ENCODE peak calls at places on chromosomes 11 and 22, in nine cellular contexts. A is Kasumi-1; F is neural crest cell; U is cardiac fibroblast; V is activated CD4-positive, alpha-beta T cell treated with anti-CD3 and anti-CD28 coated beads, Interleukin-2, amount 10 ng/mL, durations not matched to agents 7 days and 5 days; J is T47D; Z is fibroblast of the conjunctiva; X is fibroblast of lung; S is neuronal stem cell. T is an unnamed sample.

GRCh38 chr11:63767415-63768231 is 952 bp downstream of the ZFTA start:
- DNase-seq in A (peak; percentile 85), F (peak; percentile 57), U (peak; percentile 90), V (peak; percentile 66), J (peak; percentile 71), Z (peak; percentile 78), X (peak; percentile 82), S (peak; percentile 89), T (peak; percentile 69)

GRCh38 chr22:42797021-42797420 is 60.1 kb downstream of the ARFGAP3 start:
- DNase-seq in A (peak; percentile 90), F (no peak), U (peak; percentile 67), V (no peak), J (no peak), Z (no peak), X (no peak), S (no peak), T (no peak)

GRCh38 chr22:35205956-35206355 is 51.3 kb upstream of the HMGXB4 start:
- DNase-seq in A (no peak), F (no peak), U (peak; percentile 29), V (no peak), J (no peak), Z (no peak), X (peak; percentile 57), S (no peak), T (peak; percentile 14)

GRCh38 chr22:40325315-40325714 is 21.0 kb upstream of the ADSL start:
- DNase-seq in A (no peak), F (no peak), U (no peak), V (peak; percentile 43), J (no peak), Z (no peak), X (no peak), S (no peak), T (no peak)

GRCh38 chr22:33766056-33766455 is 154.2 kb downstream of the LARGE1 start:
- DNase-seq in A (no peak), F (no peak), U (no peak), V (no peak), J (no peak), Z (no peak), X (no peak), S (no peak), T (no peak)

GRCh38 chr22:25019427-25020184 is 67.1 kb downstream of the KIAA1671 start:
- DNase-seq in A (no peak), F (no peak), U (no peak), V (no peak), J (no peak), Z (no peak), X (no peak), S (no peak), T (no peak)

GRCh38 chr11:68213135-68213515 is at the start of gene KMT5B:
- DNase-seq in A (peak; percentile 37), F (peak; percentile 66), U (peak; percentile 80), V (peak; percentile 30), J (peak; percentile 77), Z (no peak), X (no peak), S (peak; percentile 64), T (peak; percentile 52)

GRCh38 chr11:3799883-3800282 is 2.5 kb upstream of the NUP98 start:
- DNase-seq in A (no peak), F (no peak), U (no peak), V (no peak), J (no peak), Z (no peak), X (no peak), S (no peak), T (no peak)

GRCh38 chr11:102468636-102469195 is 16.2 kb upstream of the TMEM123 start:
- DNase-seq in A (no peak), F (no peak), U (no peak), V (no peak), J (no peak), Z (no peak), X (peak; percentile 12), S (no peak), T (peak; percentile 18)

GRCh38 chr11:29432719-29433325 is 584.0 kb downstream of the KCNA4 start:
- DNase-seq in A (peak; percentile 59), F (peak; percentile 9), U (peak; percentile 45), V (no peak), J (peak; percentile 57), Z (no peak), X (no peak), S (no peak), T (no peak)

GRCh38 chr11:67111261-67111660 is 7.8 kb upstream of the KDM2A start:
- DNase-seq in A (no peak), F (no peak), U (peak; percentile 43), V (no peak), J (no peak), Z (peak; percentile 53), X (no peak), S (no peak), T (no peak)

GRCh38 chr11:116972692-116973091 is 125.5 kb downstream of the SIK3 start:
- DNase-seq in A (peak; percentile 40), F (no peak), U (no peak), V (no peak), J (peak; percentile 52), Z (no peak), X (no peak), S (no peak), T (no peak)

GRCh38 chr11:77154381-77155081 is 26.5 kb downstream of the MYO7A start:
- DNase-seq in A (no peak), F (no peak), U (no peak), V (no peak), J (no peak), Z (no peak), X (no peak), S (no peak), T (no peak)

GRCh38 chr11:64268687-64269379 is 15.6 kb downstream of the BAD start:
- DNase-seq in A (peak; percentile 54), F (peak; percentile 14), U (peak; percentile 93), V (peak; percentile 51), J (peak; percentile 59), Z (no peak), X (peak; percentile 68), S (no peak), T (peak; percentile 58)

GRCh38 chr11:61949169-61950034 is 749 bp upstream of the BEST1 start:
- DNase-seq in A (peak; percentile 24), F (no peak), U (peak; percentile 97), V (no peak), J (peak; percentile 92), Z (peak; percentile 99), X (peak; percentile 79), S (no peak), T (peak; percentile 94)

GRCh38 chr11:65558785-65559509 is 788 bp upstream of the LTBP3 start:
- DNase-seq in A (no peak), F (no peak), U (peak; percentile 71), V (no peak), J (no peak), Z (no peak), X (peak; percentile 73), S (no peak), T (no peak)

GRCh38 chr11:127875076-127875475 is 712.3 kb downstream of the ETS1 start:
- DNase-seq in A (no peak), F (no peak), U (no peak), V (no peak), J (no peak), Z (no peak), X (peak; percentile 9), S (no peak), T (no peak)

GRCh38 chr11:125270711-125271110 is 106.2 kb downstream of the PKNOX2 start:
- DNase-seq in A (no peak), F (no peak), U (no peak), V (no peak), J (no peak), Z (no peak), X (peak; percentile 84), S (no peak), T (peak; percentile 7)

GRCh38 chr11:86288776-86289507 is 13.1 kb upstream of the HIKESHI start:
- DNase-seq in A (no peak), F (no peak), U (peak; percentile 6), V (no peak), J (no peak), Z (no peak), X (peak; percentile 8), S (no peak), T (peak; percentile 20)

GRCh38 chr11:57311109-57311936 is 13.4 kb downstream of the TNKS1BP1 start:
- DNase-seq in A (peak; percentile 66), F (no peak), U (peak; percentile 99), V (peak; percentile 79), J (peak; percentile 97), Z (peak; percentile 99), X (peak; percentile 98), S (peak; percentile 75), T (peak; percentile 98)

GRCh38 chr11:46520971-46521745 is 72.7 kb downstream of the AMBRA1 start:
- DNase-seq in A (no peak), F (no peak), U (peak; percentile 60), V (no peak), J (peak; percentile 26), Z (no peak), X (peak; percentile 87), S (no peak), T (peak; percentile 70)

T was measured in iris pigment epithelial cell.